ENCODE peak calls at places on chromosomes 12 and 14, in four cellular contexts. G is GM23338, I is breast epithelium, D is colonic mucosa. X is an unnamed sample.
A peak's percentile ranks its signal among the peaks of the same experiment; 100 is the strongest.

GRCh38 chr12:41605528-41606295 is 417.6 kb downstream of the PDZRN4 start:
- DNase-seq in G (no peak), I (no peak), D (no peak), X (no peak)

GRCh38 chr12:94092516-94093241 is 55.7 kb upstream of the PLXNC1 start:
- DNase-seq in G (no peak), I (peak; percentile 86), D (no peak), X (no peak)

GRCh38 chr14:64708148-64709004 is 4.2 kb downstream of the PLEKHG3 start:
- DNase-seq in G (peak; percentile 96), I (no peak), D (peak; percentile 65), X (no peak)

GRCh38 chr12:32504626-32505025 is 105.3 kb downstream of the FGD4 start:
- DNase-seq in G (no peak), I (no peak), D (no peak), X (no peak)

GRCh38 chr14:42140001-42140400 is 533.3 kb downstream of the LRFN5 start:
- DNase-seq in G (no peak), I (no peak), D (no peak), X (no peak)

GRCh38 chr12:106238146-106238545 is 9.7 kb downstream of the CKAP4 start:
- DNase-seq in G (no peak), I (no peak), D (no peak), X (no peak)

GRCh38 chr12:112309797-112310196 is 72.4 kb downstream of the HECTD4 start:
- DNase-seq in G (no peak), I (no peak), D (no peak), X (no peak)

GRCh38 chr12:32272465-32272864 is 126.9 kb upstream of the FGD4 start:
- DNase-seq in G (no peak), I (no peak), D (no peak), X (no peak)

GRCh38 chr12:58314610-58315009 is 373.2 kb downstream of the ATP23 start:
- DNase-seq in G (no peak), I (no peak), D (no peak), X (no peak)

GRCh38 chr12:110600254-110600653 is 13.7 kb upstream of the TCTN1 start:
- DNase-seq in G (peak; percentile 58), I (no peak), D (no peak), X (no peak)

GRCh38 chr12:58424735-58425379 is 483.5 kb downstream of the ATP23 start:
- DNase-seq in G (no peak), I (no peak), D (no peak), X (no peak)

GRCh38 chr12:124786065-124786964 is 77.3 kb downstream of the SCARB1 start:
- DNase-seq in G (peak; percentile 95), I (peak; percentile 82), D (peak; percentile 49), X (peak; percentile 88)

GRCh38 chr14:43005807-43006206 is 1399.1 kb downstream of the LRFN5 start:
- DNase-seq in G (peak; percentile 2), I (no peak), D (no peak), X (no peak)

GRCh38 chr12:112998997-112999767 is 20.9 kb downstream of the OAS2 start:
- DNase-seq in G (no peak), I (no peak), D (no peak), X (no peak)

GRCh38 chr12:4147051-4147481 is 126.5 kb upstream of the CCND2 start:
- DNase-seq in G (no peak), I (no peak), D (no peak), X (no peak)

GRCh38 chr12:44603701-44604100 is 272.4 kb downstream of the NELL2 start:
- DNase-seq in G (no peak), I (no peak), D (no peak), X (no peak)
- H3K27ac ChIP-seq in G (no peak overlapping the region), I (no peak overlapping the region), D (no peak overlapping the region), X (no peak overlapping the region)

DNA sequence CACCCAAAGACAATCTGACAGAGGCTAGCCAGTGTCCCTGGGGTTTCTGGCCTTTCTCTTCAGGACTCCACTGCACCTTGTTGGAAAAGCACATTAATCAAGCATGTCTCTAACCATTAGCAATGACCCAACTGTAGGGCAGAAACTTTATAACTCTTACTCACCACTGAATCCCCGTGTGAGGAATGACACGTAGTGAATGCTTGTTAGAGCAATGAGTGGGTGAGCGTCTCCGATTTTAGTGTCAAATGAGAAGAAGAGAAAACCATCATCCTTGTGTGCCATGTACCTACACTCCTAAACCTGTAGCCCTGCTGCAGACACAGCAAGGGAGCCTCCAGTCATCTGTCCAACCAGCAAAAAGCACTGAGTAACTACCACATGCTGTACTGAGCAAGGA is 56.5 kb upstream of the GPR68 start:
- DNase-seq in G (no peak), I (no peak), D (no peak), X (no peak)
- H3K27ac ChIP-seq in G (no peak overlapping the region), I (no peak overlapping the region), D (no peak overlapping the region), X (no peak overlapping the region)

GRCh38 chr12:105085537-105085936 is 1.3 kb upstream of the ALDH1L2 start:
- DNase-seq in G (peak; percentile 45), I (no peak), D (no peak), X (no peak)

GRCh38 chr12:105083551-105084105 is 630 bp downstream of the ALDH1L2 start:
- DNase-seq in G (peak; percentile 37), I (peak; percentile 31), D (peak; percentile 30), X (no peak)

GRCh38 chr12:105083041-105083440 is 1.2 kb downstream of the ALDH1L2 start:
- DNase-seq in G (peak; percentile 25), I (no peak), D (no peak), X (no peak)

GRCh38 chr12:105089817-105090216 is 5.6 kb upstream of the ALDH1L2 start:
- DNase-seq in G (no peak), I (no peak), D (no peak), X (no peak)

GRCh38 chr12:105084251-105085250 is at the start of gene ALDH1L2:
- DNase-seq in G (peak; percentile 91), I (peak; percentile 62), D (peak; percentile 88), X (peak; percentile 55)
- H3K27ac ChIP-seq in G (peak within 1 kb of the TSS; percentile 50), I (no peak within 1 kb of the TSS), D (peak within 1 kb of the TSS; percentile 33), X (peak within 1 kb of the TSS; percentile 32)

DNA sequence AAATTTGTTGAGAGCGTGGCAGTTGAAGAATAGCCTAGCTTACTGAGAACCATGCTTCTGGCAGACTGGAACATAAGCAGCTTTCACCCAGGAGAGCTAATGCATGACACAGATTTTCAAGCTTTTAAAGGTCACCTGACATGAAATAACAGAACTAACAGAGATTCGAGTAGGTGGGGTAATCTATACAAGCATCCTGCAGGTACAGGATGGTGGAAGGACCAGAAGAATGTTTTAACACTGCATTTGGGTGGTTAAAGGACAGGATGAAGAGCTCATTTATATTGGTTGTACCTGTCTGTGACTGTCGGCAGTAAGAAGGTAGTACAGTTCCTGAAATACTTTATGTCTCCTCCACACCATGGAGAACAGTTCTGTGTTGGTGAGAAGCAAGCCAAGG is 8.9 kb downstream of the PELI2 start:
- DNase-seq in G (no peak), I (no peak), D (no peak), X (no peak)
- H3K27ac ChIP-seq in G (no peak overlapping the region), I (no peak overlapping the region), D (no peak overlapping the region), X (no peak overlapping the region)